ENCODE peak calls at places on chromosome 4, in six cellular contexts. One of them, this sample, is unnamed.

GRCh38 chr4:47213106-47213505 is 181.7 kb downstream of the GABRB1 start:
- DNase-seq in heart left ventricle: no peak
- DNase-seq in transverse colon: no peak
- DNase-seq in Jurkat, Clone E6-1: no peak
- DNase-seq in mesenchymal stem cell: peak; percentile 72
- DNase-seq in upper lobe of left lung: no peak
- DNase-seq in this sample: no peak

GRCh38 chr4:1278336-1278670 is 11.4 kb upstream of the MAEA start:
- DNase-seq in heart left ventricle: no peak
- DNase-seq in transverse colon: no peak
- DNase-seq in Jurkat, Clone E6-1: no peak
- DNase-seq in mesenchymal stem cell: peak; percentile 14
- DNase-seq in upper lobe of left lung: no peak
- DNase-seq in this sample: no peak

GRCh38 chr4:1855334-1856070 is 454 bp downstream of the LETM1 start:
- DNase-seq in heart left ventricle: peak; percentile 48
- DNase-seq in transverse colon: peak; percentile 37
- DNase-seq in Jurkat, Clone E6-1: no peak
- DNase-seq in mesenchymal stem cell: no peak
- DNase-seq in upper lobe of left lung: no peak
- DNase-seq in this sample: peak; percentile 54

GRCh38 chr4:40678421-40678820 is 48.8 kb upstream of the RBM47 start:
- DNase-seq in heart left ventricle: no peak
- DNase-seq in transverse colon: no peak
- DNase-seq in Jurkat, Clone E6-1: no peak
- DNase-seq in mesenchymal stem cell: no peak
- DNase-seq in upper lobe of left lung: no peak
- DNase-seq in this sample: no peak

GRCh38 chr4:128006592-128006991 is 41.4 kb downstream of the ABHD18 start:
- DNase-seq in heart left ventricle: no peak
- DNase-seq in transverse colon: no peak
- DNase-seq in Jurkat, Clone E6-1: no peak
- DNase-seq in mesenchymal stem cell: peak; percentile 9
- DNase-seq in upper lobe of left lung: no peak
- DNase-seq in this sample: no peak

GRCh38 chr4:78764498-78764961 is 11.6 kb upstream of the BMP2K start:
- DNase-seq in heart left ventricle: no peak
- DNase-seq in transverse colon: no peak
- DNase-seq in Jurkat, Clone E6-1: no peak
- DNase-seq in mesenchymal stem cell: peak; percentile 39
- DNase-seq in upper lobe of left lung: no peak
- DNase-seq in this sample: no peak

GRCh38 chr4:105951198-105951597 is 55.9 kb downstream of the NPNT start:
- DNase-seq in heart left ventricle: no peak
- DNase-seq in transverse colon: no peak
- DNase-seq in Jurkat, Clone E6-1: no peak
- DNase-seq in mesenchymal stem cell: peak; percentile 72
- DNase-seq in upper lobe of left lung: no peak
- DNase-seq in this sample: no peak

GRCh38 chr4:7813674-7814073 is 126.0 kb downstream of the AFAP1 start:
- DNase-seq in heart left ventricle: no peak
- DNase-seq in transverse colon: no peak
- DNase-seq in Jurkat, Clone E6-1: no peak
- DNase-seq in mesenchymal stem cell: peak; percentile 79
- DNase-seq in upper lobe of left lung: no peak
- DNase-seq in this sample: no peak

GRCh38 chr4:166594326-166594946 is 639.9 kb downstream of the SPOCK3 start:
- DNase-seq in heart left ventricle: no peak
- DNase-seq in transverse colon: peak; percentile 13
- DNase-seq in Jurkat, Clone E6-1: peak; percentile 17
- DNase-seq in mesenchymal stem cell: peak; percentile 43
- DNase-seq in upper lobe of left lung: no peak
- DNase-seq in this sample: no peak

GRCh38 chr4:105765690-105766407 is 57.3 kb downstream of the GSTCD start:
- DNase-seq in heart left ventricle: peak; percentile 52
- DNase-seq in transverse colon: no peak
- DNase-seq in Jurkat, Clone E6-1: no peak
- DNase-seq in mesenchymal stem cell: peak; percentile 87
- DNase-seq in upper lobe of left lung: no peak
- DNase-seq in this sample: no peak

GRCh38 chr4:16157609-16158503 is 68.4 kb downstream of the TAPT1 start:
- DNase-seq in heart left ventricle: no peak
- DNase-seq in transverse colon: no peak
- DNase-seq in Jurkat, Clone E6-1: no peak
- DNase-seq in mesenchymal stem cell: peak; percentile 37
- DNase-seq in upper lobe of left lung: no peak
- DNase-seq in this sample: no peak

GRCh38 chr4:126375462-126376054 is 1060.8 kb downstream of the FAT4 start:
- DNase-seq in heart left ventricle: no peak
- DNase-seq in transverse colon: no peak
- DNase-seq in Jurkat, Clone E6-1: no peak
- DNase-seq in mesenchymal stem cell: peak; percentile 26
- DNase-seq in upper lobe of left lung: no peak
- DNase-seq in this sample: no peak

GRCh38 chr4:100582146-100582545 is 64.3 kb upstream of the EMCN start:
- DNase-seq in heart left ventricle: no peak
- DNase-seq in transverse colon: no peak
- DNase-seq in Jurkat, Clone E6-1: no peak
- DNase-seq in mesenchymal stem cell: no peak
- DNase-seq in upper lobe of left lung: no peak
- DNase-seq in this sample: no peak

GRCh38 chr4:16192631-16193483 is 33.4 kb downstream of the TAPT1 start:
- DNase-seq in heart left ventricle: no peak
- DNase-seq in transverse colon: no peak
- DNase-seq in Jurkat, Clone E6-1: no peak
- DNase-seq in mesenchymal stem cell: no peak
- DNase-seq in upper lobe of left lung: no peak
- DNase-seq in this sample: no peak

GRCh38 chr4:93221771-93222170 is 606.8 kb upstream of the ATOH1 start:
- DNase-seq in heart left ventricle: no peak
- DNase-seq in transverse colon: no peak
- DNase-seq in Jurkat, Clone E6-1: no peak
- DNase-seq in mesenchymal stem cell: no peak
- DNase-seq in upper lobe of left lung: no peak
- DNase-seq in this sample: no peak

GRCh38 chr4:61408163-61408562 is 208.0 kb downstream of the ADGRL3 start:
- DNase-seq in heart left ventricle: no peak
- DNase-seq in transverse colon: no peak
- DNase-seq in Jurkat, Clone E6-1: no peak
- DNase-seq in mesenchymal stem cell: no peak
- DNase-seq in upper lobe of left lung: no peak
- DNase-seq in this sample: no peak

GRCh38 chr4:153637201-153637600 is 46.9 kb upstream of the TLR2 start:
- DNase-seq in heart left ventricle: no peak
- DNase-seq in transverse colon: no peak
- DNase-seq in Jurkat, Clone E6-1: no peak
- DNase-seq in mesenchymal stem cell: no peak
- DNase-seq in upper lobe of left lung: no peak
- DNase-seq in this sample: no peak

GRCh38 chr4:94978904-94979303 is 221.1 kb downstream of the BMPR1B start:
- DNase-seq in heart left ventricle: no peak
- DNase-seq in transverse colon: no peak
- DNase-seq in Jurkat, Clone E6-1: no peak
- DNase-seq in mesenchymal stem cell: no peak
- DNase-seq in upper lobe of left lung: no peak
- DNase-seq in this sample: no peak

GRCh38 chr4:127844605-127845116 is 36.0 kb upstream of the PLK4 start:
- DNase-seq in heart left ventricle: no peak
- DNase-seq in transverse colon: no peak
- DNase-seq in Jurkat, Clone E6-1: no peak
- DNase-seq in mesenchymal stem cell: no peak
- DNase-seq in upper lobe of left lung: no peak
- DNase-seq in this sample: no peak

GRCh38 chr4:120841580-120841979 is 80.9 kb downstream of the PRDM5 start:
- DNase-seq in heart left ventricle: no peak
- DNase-seq in transverse colon: no peak
- DNase-seq in Jurkat, Clone E6-1: no peak
- DNase-seq in mesenchymal stem cell: no peak
- DNase-seq in upper lobe of left lung: no peak
- DNase-seq in this sample: no peak

GRCh38 chr4:119559044-119559647 is 69.5 kb downstream of the PDE5A start:
- DNase-seq in heart left ventricle: no peak
- DNase-seq in transverse colon: no peak
- DNase-seq in Jurkat, Clone E6-1: no peak
- DNase-seq in mesenchymal stem cell: peak; percentile 70
- DNase-seq in upper lobe of left lung: no peak
- DNase-seq in this sample: no peak

GRCh38 chr4:56844817-56845580 is 23.5 kb upstream of the SPINK2 start:
- DNase-seq in heart left ventricle: no peak
- DNase-seq in transverse colon: no peak
- DNase-seq in Jurkat, Clone E6-1: no peak
- DNase-seq in mesenchymal stem cell: no peak
- DNase-seq in upper lobe of left lung: no peak
- DNase-seq in this sample: no peak

GRCh38 chr4:101835121-101835904 is 44.8 kb downstream of the BANK1 start:
- DNase-seq in heart left ventricle: no peak
- DNase-seq in transverse colon: no peak
- DNase-seq in Jurkat, Clone E6-1: no peak
- DNase-seq in mesenchymal stem cell: peak; percentile 75
- DNase-seq in upper lobe of left lung: no peak
- DNase-seq in this sample: no peak
- H3K4me3 ChIP-seq in heart left ventricle: no peak overlapping the region
- H3K4me3 ChIP-seq in transverse colon: no peak overlapping the region
- H3K4me3 ChIP-seq in Jurkat, Clone E6-1: no peak overlapping the region
- H3K4me3 ChIP-seq in mesenchymal stem cell: no peak overlapping the region
- H3K4me3 ChIP-seq in upper lobe of left lung: no peak overlapping the region
- H3K4me3 ChIP-seq in this sample: no peak overlapping the region

GRCh38 chr4:112297495-112297894 is 326 bp downstream of the ALPK1 start:
- DNase-seq in heart left ventricle: no peak
- DNase-seq in transverse colon: no peak
- DNase-seq in Jurkat, Clone E6-1: no peak
- DNase-seq in mesenchymal stem cell: no peak
- DNase-seq in upper lobe of left lung: no peak
- DNase-seq in this sample: no peak

GRCh38 chr4:112302320-112303274 is 5.4 kb downstream of the ALPK1 start:
- DNase-seq in heart left ventricle: no peak
- DNase-seq in transverse colon: no peak
- DNase-seq in Jurkat, Clone E6-1: no peak
- DNase-seq in mesenchymal stem cell: no peak
- DNase-seq in upper lobe of left lung: no peak
- DNase-seq in this sample: no peak

GRCh38 chr4:112296949-112297483 is at the start of gene ALPK1:
- DNase-seq in heart left ventricle: no peak
- DNase-seq in transverse colon: no peak
- DNase-seq in Jurkat, Clone E6-1: peak; percentile 33
- DNase-seq in mesenchymal stem cell: peak; percentile 92
- DNase-seq in upper lobe of left lung: no peak
- DNase-seq in this sample: no peak
- H3K4me3 ChIP-seq in heart left ventricle: peak within 1 kb of the TSS; percentile 44
- H3K4me3 ChIP-seq in transverse colon: peak within 1 kb of the TSS; percentile 33
- H3K4me3 ChIP-seq in Jurkat, Clone E6-1: peak within 1 kb of the TSS; percentile 32
- H3K4me3 ChIP-seq in mesenchymal stem cell: no peak within 1 kb of the TSS
- H3K4me3 ChIP-seq in upper lobe of left lung: peak within 1 kb of the TSS; percentile 48
- H3K4me3 ChIP-seq in this sample: peak within 1 kb of the TSS; percentile 74

GRCh38 chr4:184804621-184805020 is 21.1 kb downstream of the ACSL1 start:
- DNase-seq in heart left ventricle: no peak
- DNase-seq in transverse colon: no peak
- DNase-seq in Jurkat, Clone E6-1: no peak
- DNase-seq in mesenchymal stem cell: no peak
- DNase-seq in upper lobe of left lung: no peak
- DNase-seq in this sample: no peak
- H3K4me3 ChIP-seq in heart left ventricle: peak overlapping the region; percentile 45
- H3K4me3 ChIP-seq in transverse colon: no peak overlapping the region
- H3K4me3 ChIP-seq in Jurkat, Clone E6-1: no peak overlapping the region
- H3K4me3 ChIP-seq in mesenchymal stem cell: no peak overlapping the region
- H3K4me3 ChIP-seq in upper lobe of left lung: peak overlapping the region; percentile 43
- H3K4me3 ChIP-seq in this sample: no peak overlapping the region

GRCh38 chr4:157912212-157912611 is 260.6 kb downstream of the GASK1B start:
- DNase-seq in heart left ventricle: no peak
- DNase-seq in transverse colon: no peak
- DNase-seq in Jurkat, Clone E6-1: no peak
- DNase-seq in mesenchymal stem cell: no peak
- DNase-seq in upper lobe of left lung: no peak
- DNase-seq in this sample: no peak

GRCh38 chr4:157907224-157907623 is 265.6 kb downstream of the GASK1B start:
- DNase-seq in heart left ventricle: no peak
- DNase-seq in transverse colon: no peak
- DNase-seq in Jurkat, Clone E6-1: no peak
- DNase-seq in mesenchymal stem cell: no peak
- DNase-seq in upper lobe of left lung: no peak
- DNase-seq in this sample: no peak

GRCh38 chr4:157911662-157912061 is 261.2 kb downstream of the GASK1B start:
- DNase-seq in heart left ventricle: no peak
- DNase-seq in transverse colon: no peak
- DNase-seq in Jurkat, Clone E6-1: no peak
- DNase-seq in mesenchymal stem cell: no peak
- DNase-seq in upper lobe of left lung: no peak
- DNase-seq in this sample: no peak
- H3K4me3 ChIP-seq in heart left ventricle: no peak overlapping the region
- H3K4me3 ChIP-seq in transverse colon: no peak overlapping the region
- H3K4me3 ChIP-seq in Jurkat, Clone E6-1: no peak overlapping the region
- H3K4me3 ChIP-seq in mesenchymal stem cell: no peak overlapping the region
- H3K4me3 ChIP-seq in upper lobe of left lung: no peak overlapping the region
- H3K4me3 ChIP-seq in this sample: no peak overlapping the region

GRCh38 chr4:168631241-168632151 is 134.6 kb downstream of the PALLD start:
- DNase-seq in heart left ventricle: peak; percentile 71
- DNase-seq in transverse colon: peak; percentile 60
- DNase-seq in Jurkat, Clone E6-1: no peak
- DNase-seq in mesenchymal stem cell: peak; percentile 80
- DNase-seq in upper lobe of left lung: peak; percentile 92
- DNase-seq in this sample: peak; percentile 76
- H3K4me3 ChIP-seq in heart left ventricle: peak overlapping the region; percentile 66
- H3K4me3 ChIP-seq in transverse colon: peak overlapping the region; percentile 54
- H3K4me3 ChIP-seq in Jurkat, Clone E6-1: no peak overlapping the region
- H3K4me3 ChIP-seq in mesenchymal stem cell: peak overlapping the region; percentile 64
- H3K4me3 ChIP-seq in upper lobe of left lung: peak overlapping the region; percentile 53
- H3K4me3 ChIP-seq in this sample: peak overlapping the region; percentile 69

GRCh38 chr4:10578027-10578426 is 106.5 kb downstream of the CLNK start:
- DNase-seq in heart left ventricle: no peak
- DNase-seq in transverse colon: no peak
- DNase-seq in Jurkat, Clone E6-1: no peak
- DNase-seq in mesenchymal stem cell: no peak
- DNase-seq in upper lobe of left lung: no peak
- DNase-seq in this sample: no peak
- H3K4me3 ChIP-seq in heart left ventricle: no peak overlapping the region
- H3K4me3 ChIP-seq in transverse colon: no peak overlapping the region
- H3K4me3 ChIP-seq in Jurkat, Clone E6-1: no peak overlapping the region
- H3K4me3 ChIP-seq in mesenchymal stem cell: no peak overlapping the region
- H3K4me3 ChIP-seq in upper lobe of left lung: no peak overlapping the region
- H3K4me3 ChIP-seq in this sample: no peak overlapping the region

GRCh38 chr4:48339642-48340041 is 1.7 kb upstream of the SLAIN2 start:
- DNase-seq in heart left ventricle: no peak
- DNase-seq in transverse colon: no peak
- DNase-seq in Jurkat, Clone E6-1: no peak
- DNase-seq in mesenchymal stem cell: peak; percentile 14
- DNase-seq in upper lobe of left lung: no peak
- DNase-seq in this sample: no peak
- H3K4me3 ChIP-seq in heart left ventricle: no peak overlapping the region
- H3K4me3 ChIP-seq in transverse colon: peak overlapping the region; percentile 95
- H3K4me3 ChIP-seq in Jurkat, Clone E6-1: no peak overlapping the region
- H3K4me3 ChIP-seq in mesenchymal stem cell: no peak overlapping the region
- H3K4me3 ChIP-seq in upper lobe of left lung: no peak overlapping the region
- H3K4me3 ChIP-seq in this sample: no peak overlapping the region

GRCh38 chr4:145679991-145680455 is at the start of gene C4orf51:
- DNase-seq in heart left ventricle: peak; percentile 26
- DNase-seq in transverse colon: no peak
- DNase-seq in Jurkat, Clone E6-1: no peak
- DNase-seq in mesenchymal stem cell: peak; percentile 83
- DNase-seq in upper lobe of left lung: no peak
- DNase-seq in this sample: no peak
- H3K4me3 ChIP-seq in heart left ventricle: no peak within 1 kb of the TSS
- H3K4me3 ChIP-seq in transverse colon: no peak within 1 kb of the TSS
- H3K4me3 ChIP-seq in Jurkat, Clone E6-1: no peak within 1 kb of the TSS
- H3K4me3 ChIP-seq in mesenchymal stem cell: no peak within 1 kb of the TSS
- H3K4me3 ChIP-seq in upper lobe of left lung: no peak within 1 kb of the TSS
- H3K4me3 ChIP-seq in this sample: no peak within 1 kb of the TSS

This sample was measured in aorta.